ENCODE peak calls at places on chromosome 17, in ten cellular contexts. G is Peyer's patch; Q is ovary; Z is esophagus squamous epithelium; L is CD8-positive, alpha-beta T cell; K is lung; N is uterus; T is effector memory CD4-positive, alpha-beta T cell; Y is foreskin keratinocyte; D is GM23338. I is an unnamed sample.

GRCh38 chr17:18185391-18185790 is 1.8 kb downstream of the ALKBH5 start:
- DNase-seq in G (no peak), Q (no peak), Z (no peak), L (no peak), K (no peak), N (no peak), T (no peak), Y (no peak), D (peak), I (no peak)

GRCh38 chr17:19716108-19717030 is at the start of gene SLC47A2:
- DNase-seq in G (peak), Q (no peak), Z (no peak), L (no peak), K (no peak), N (no peak), T (no peak), Y (no peak), D (no peak), I (no peak)

GRCh38 chr17:82937411-82938371 is 97.9 kb upstream of the ZNF750 start:
- DNase-seq in G (peak), Q (peak), Z (no peak), L (no peak), K (no peak), N (peak), T (no peak), Y (no peak), D (peak), I (no peak)

GRCh38 chr17:82687375-82687861 is 11.1 kb downstream of the RAB40B start:
- DNase-seq in G (no peak), Q (no peak), Z (no peak), L (no peak), K (no peak), N (no peak), T (no peak), Y (peak), D (no peak), I (no peak)

GRCh38 chr17:74380959-74381808 is 13.9 kb downstream of the GPR142 start:
- DNase-seq in G (peak), Q (no peak), Z (no peak), L (no peak), K (no peak), N (no peak), T (no peak), Y (no peak), D (no peak), I (no peak)

GRCh38 chr17:19024101-19025078 is 19.8 kb upstream of the FAM83G start:
- DNase-seq in G (no peak), Q (no peak), Z (no peak), L (peak), K (no peak), N (no peak), T (no peak), Y (peak), D (no peak), I (no peak)

GRCh38 chr17:8048736-8049135 is 9.9 kb downstream of the ALOX15B start:
- DNase-seq in G (no peak), Q (no peak), Z (no peak), L (no peak), K (no peak), N (no peak), T (no peak), Y (no peak), D (no peak), I (no peak)

GRCh38 chr17:18974407-18975149 is 22.6 kb downstream of the SLC5A10 start:
- DNase-seq in G (no peak), Q (no peak), Z (no peak), L (no peak), K (no peak), N (no peak), T (no peak), Y (peak), D (no peak), I (no peak)

GRCh38 chr17:73800893-73801292 is 156.6 kb upstream of the SDK2 start:
- DNase-seq in G (no peak), Q (no peak), Z (no peak), L (no peak), K (no peak), N (no peak), T (no peak), Y (no peak), D (no peak), I (no peak)

GRCh38 chr17:56935461-56935860 is 21.6 kb upstream of the TRIM25 start:
- DNase-seq in G (no peak), Q (no peak), Z (no peak), L (no peak), K (no peak), N (no peak), T (no peak), Y (no peak), D (no peak), I (no peak)

GRCh38 chr17:64460955-64461354 is 12.0 kb downstream of the MILR1 start:
- DNase-seq in G (no peak), Q (no peak), Z (no peak), L (no peak), K (no peak), N (no peak), T (no peak), Y (no peak), D (no peak), I (no peak)

GRCh38 chr17:78368348-78368747 is 8.5 kb upstream of the SOCS3 start:
- DNase-seq in G (no peak), Q (no peak), Z (no peak), L (no peak), K (no peak), N (no peak), T (no peak), Y (no peak), D (no peak), I (no peak)

GRCh38 chr17:78364436-78365281 is 4.8 kb upstream of the SOCS3 start:
- DNase-seq in G (no peak), Q (no peak), Z (no peak), L (no peak), K (no peak), N (no peak), T (no peak), Y (no peak), D (peak), I (no peak)

GRCh38 chr17:78367193-78367592 is 7.3 kb upstream of the SOCS3 start:
- DNase-seq in G (no peak), Q (no peak), Z (no peak), L (no peak), K (no peak), N (no peak), T (no peak), Y (no peak), D (no peak), I (no peak)

GRCh38 chr17:78366109-78366848 is 6.4 kb upstream of the SOCS3 start:
- DNase-seq in G (no peak), Q (peak), Z (no peak), L (no peak), K (no peak), N (no peak), T (no peak), Y (no peak), D (peak), I (no peak)

GRCh38 chr17:78365561-78366108 is 5.8 kb upstream of the SOCS3 start:
- DNase-seq in G (no peak), Q (no peak), Z (no peak), L (no peak), K (no peak), N (no peak), T (no peak), Y (no peak), D (peak), I (no peak)
- H3K27ac ChIP-seq in G (peak), Q (no peak), Z (peak), L (no peak), K (peak), N (peak), T (no peak), Y (no peak), D (peak), I (peak)

GRCh38 chr17:76529643-76530488 is 7.6 kb downstream of the CYGB start:
- DNase-seq in G (peak), Q (peak), Z (no peak), L (no peak), K (peak), N (peak), T (no peak), Y (peak), D (no peak), I (peak)

GRCh38 chr17:76529224-76529642 is 8.3 kb downstream of the CYGB start:
- DNase-seq in G (peak), Q (peak), Z (no peak), L (no peak), K (peak), N (peak), T (no peak), Y (peak), D (no peak), I (peak)

GRCh38 chr17:76527430-76528111 is 9.9 kb downstream of the CYGB start:
- DNase-seq in G (peak), Q (peak), Z (peak), L (peak), K (peak), N (peak), T (peak), Y (peak), D (peak), I (no peak)

GRCh38 chr17:76528528-76529223 is 8.8 kb downstream of the CYGB start:
- DNase-seq in G (peak), Q (peak), Z (no peak), L (no peak), K (no peak), N (peak), T (no peak), Y (no peak), D (no peak), I (no peak)

DNA sequence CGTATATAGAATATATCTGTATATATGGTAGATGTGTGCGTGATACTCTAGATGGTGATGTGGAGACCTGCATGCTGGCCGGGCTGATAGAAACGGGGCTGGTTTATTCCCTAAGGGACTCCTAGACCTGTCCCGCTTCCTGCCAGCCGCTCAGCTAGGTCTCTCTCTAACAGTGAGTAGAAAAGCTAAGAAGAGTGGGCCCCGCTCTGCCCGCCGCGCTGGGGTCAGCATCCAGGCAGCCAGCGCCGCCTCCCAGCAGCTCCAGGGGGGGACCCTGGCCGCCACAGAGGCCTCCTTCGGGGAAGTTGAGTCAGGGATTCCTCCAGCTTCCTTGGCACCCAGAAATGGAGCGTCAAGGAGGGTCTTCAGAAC is 9.4 kb downstream of the CYGB start:
- DNase-seq in G (no peak), Q (peak), Z (no peak), L (no peak), K (no peak), N (peak), T (no peak), Y (no peak), D (no peak), I (no peak)
- H3K27ac ChIP-seq in G (peak), Q (peak), Z (peak), L (peak), K (peak), N (peak), T (peak), Y (no peak), D (no peak), I (peak)

GRCh38 chr17:39487946-39488345 is 26.7 kb downstream of the CDK12 start:
- DNase-seq in G (no peak), Q (no peak), Z (no peak), L (no peak), K (no peak), N (no peak), T (no peak), Y (peak), D (no peak), I (no peak)

GRCh38 chr17:39484178-39484577 is 22.9 kb downstream of the CDK12 start:
- DNase-seq in G (no peak), Q (no peak), Z (no peak), L (no peak), K (no peak), N (no peak), T (no peak), Y (no peak), D (no peak), I (no peak)

GRCh38 chr17:39486242-39486641 is 25.0 kb downstream of the CDK12 start:
- DNase-seq in G (no peak), Q (no peak), Z (no peak), L (no peak), K (no peak), N (no peak), T (no peak), Y (peak), D (no peak), I (no peak)

GRCh38 chr17:39483506-39483905 is 22.2 kb downstream of the CDK12 start:
- DNase-seq in G (no peak), Q (no peak), Z (no peak), L (no peak), K (no peak), N (no peak), T (no peak), Y (no peak), D (no peak), I (no peak)

GRCh38 chr17:39485555-39485954 is 24.3 kb downstream of the CDK12 start:
- DNase-seq in G (no peak), Q (no peak), Z (no peak), L (no peak), K (no peak), N (no peak), T (no peak), Y (peak), D (no peak), I (no peak)
- H3K27ac ChIP-seq in G (no peak), Q (no peak), Z (no peak), L (no peak), K (no peak), N (no peak), T (no peak), Y (no peak), D (no peak), I (no peak)

GRCh38 chr17:31596382-31597323 is 205.2 kb downstream of the RAB11FIP4 start:
- DNase-seq in G (peak), Q (no peak), Z (no peak), L (no peak), K (peak), N (peak), T (no peak), Y (peak), D (peak), I (no peak)
- H3K27ac ChIP-seq in G (no peak), Q (no peak), Z (peak), L (no peak), K (peak), N (peak), T (no peak), Y (peak), D (no peak), I (peak)